ENCODE peak calls at places on chromosomes 13 and 19, in eight cellular contexts. E, O, C, F, G, U, Z and X are unnamed samples.

GRCh38 chr19:10290439-10290875 is 705 bp downstream of the ICAM5 start:
- DNase-seq in O (peak; percentile 79), E (no peak), G (no peak), F (no peak), U (no peak), Z (peak; percentile 34), C (no peak), X (no peak)

GRCh38 chr19:52936151-52936957 is 13.1 kb upstream of the ZNF888 start:
- DNase-seq in Z (no peak), U (no peak), F (no peak), E (no peak), G (no peak), C (no peak), O (no peak), X (peak; percentile 76)

GRCh38 chr19:21321134-21321533 is 8.1 kb downstream of the ZNF708 start:
- DNase-seq in G (no peak), Z (no peak), U (no peak), C (no peak), F (no peak), E (no peak), O (no peak), X (no peak)

GRCh38 chr19:4057913-4058695 is 8.6 kb downstream of the ZBTB7A start:
- DNase-seq in E (peak; percentile 97), U (peak; percentile 87), O (peak; percentile 97), Z (peak; percentile 77), F (peak; percentile 64), C (no peak), G (peak; percentile 79), X (peak; percentile 19)

GRCh38 chr19:29873024-29873800 is 61.4 kb downstream of the CCNE1 start:
- DNase-seq in E (peak; percentile 87), Z (peak; percentile 43), C (peak; percentile 56), F (peak; percentile 61), U (no peak), G (no peak), O (peak; percentile 83), X (no peak)

GRCh38 chr19:46390866-46391265 is 22.5 kb downstream of the CCDC8 start:
- DNase-seq in Z (no peak), U (no peak), E (peak; percentile 82), O (peak; percentile 68), C (no peak), G (no peak), F (no peak), X (no peak)

GRCh38 chr19:2150794-2151338 is 500 bp downstream of the AP3D1 start:
- DNase-seq in Z (no peak), O (peak; percentile 87), C (no peak), E (no peak), F (peak; percentile 26), G (no peak), U (peak; percentile 36), X (no peak)

GRCh38 chr19:35942235-35942634 is 6.1 kb downstream of the LRFN3 start:
- DNase-seq in O (peak; percentile 20), U (no peak), G (no peak), Z (no peak), F (no peak), E (peak; percentile 49), C (no peak), X (no peak)

GRCh38 chr13:45779901-45780300 is 71.7 kb downstream of the SIAH3 start:
- DNase-seq in G (no peak), U (no peak), Z (no peak), C (no peak), F (no peak), O (no peak), E (no peak), X (no peak)

GRCh38 chr13:25632166-25632888 is 260.6 kb downstream of the ATP8A2 start:
- DNase-seq in G (no peak), E (no peak), U (no peak), C (no peak), F (no peak), O (no peak), Z (no peak), X (no peak)

GRCh38 chr19:10718205-10719196 is 622 bp downstream of the DNM2 start:
- DNase-seq in F (peak; percentile 47), U (no peak), O (peak; percentile 87), G (peak; percentile 37), C (peak; percentile 39), Z (peak; percentile 52), E (peak; percentile 83), X (no peak)

GRCh38 chr13:59356607-59357006 is 807.1 kb downstream of the DIAPH3 start:
- DNase-seq in E (peak; percentile 78), C (no peak), G (peak; percentile 35), Z (no peak), F (no peak), O (peak; percentile 90), U (peak; percentile 18), X (no peak)

GRCh38 chr19:50649433-50650391 is at the start of gene C19orf81:
- DNase-seq in Z (peak; percentile 23), U (no peak), C (no peak), G (no peak), E (no peak), O (no peak), F (no peak), X (no peak)

GRCh38 chr19:43532962-43533545 is at the start of gene ZNF575:
- DNase-seq in E (peak; percentile 94), C (peak; percentile 67), F (peak; percentile 88), Z (peak; percentile 88), G (peak; percentile 96), O (peak; percentile 97), U (peak; percentile 86), X (no peak)

GRCh38 chr19:43534305-43534612 is 1.3 kb downstream of the ZNF575 start:
- DNase-seq in O (no peak), F (no peak), Z (no peak), C (no peak), G (no peak), E (no peak), U (no peak), X (no peak)

GRCh38 chr19:43534811-43535761 is 2.1 kb downstream of the ZNF575 start:
- DNase-seq in U (peak; percentile 60), F (peak; percentile 38), C (no peak), G (peak; percentile 56), O (peak; percentile 89), Z (peak; percentile 17), E (peak; percentile 93), X (no peak)

GRCh38 chr19:43532571-43532961 is 422 bp upstream of the ZNF575 start:
- DNase-seq in U (peak; percentile 55), E (peak; percentile 82), G (no peak), Z (no peak), O (peak; percentile 86), F (no peak), C (peak; percentile 25), X (no peak)

GRCh38 chr19:43533546-43534304 is 737 bp downstream of the ZNF575 start:
- DNase-seq in O (peak; percentile 100), G (peak; percentile 100), C (peak; percentile 91), F (peak; percentile 99), Z (peak; percentile 97), E (peak; percentile 99), U (peak; percentile 99), X (peak; percentile 89)
- H3K4me3 ChIP-seq in O (peak overlapping the region; percentile 90), G (peak overlapping the region; percentile 56), C (peak overlapping the region; percentile 70), F (peak overlapping the region; percentile 79), Z (peak overlapping the region; percentile 69), E (peak overlapping the region; percentile 54), U (peak overlapping the region; percentile 66), X (peak overlapping the region; percentile 64)

GRCh38 chr19:40344422-40344821 is 3.8 kb downstream of the C19orf47 start:
- DNase-seq in F (no peak), E (no peak), U (no peak), O (no peak), C (no peak), Z (no peak), G (no peak), X (no peak)
- H3K4me3 ChIP-seq in F (no peak overlapping the region), E (no peak overlapping the region), U (no peak overlapping the region), O (no peak overlapping the region), C (no peak overlapping the region), Z (no peak overlapping the region), G (no peak overlapping the region), X (no peak overlapping the region)

GRCh38 chr13:60369242-60369641 is 27.8 kb upstream of the TDRD3 start:
- DNase-seq in C (no peak), F (no peak), G (no peak), Z (peak; percentile 10), O (no peak), U (no peak), E (no peak), X (no peak)

GRCh38 chr13:60372141-60372540 is 24.9 kb upstream of the TDRD3 start:
- DNase-seq in Z (no peak), G (no peak), U (no peak), O (no peak), E (no peak), C (no peak), F (no peak), X (no peak)

GRCh38 chr13:60370343-60370742 is 26.7 kb upstream of the TDRD3 start:
- DNase-seq in F (peak; percentile 27), O (no peak), C (no peak), U (no peak), Z (no peak), E (no peak), G (no peak), X (no peak)
- H3K4me3 ChIP-seq in F (no peak overlapping the region), O (no peak overlapping the region), C (no peak overlapping the region), U (no peak overlapping the region), Z (no peak overlapping the region), E (no peak overlapping the region), G (no peak overlapping the region), X (no peak overlapping the region)

GRCh38 chr19:43766755-43767043 is 11.9 kb upstream of the SMG9 start:
- DNase-seq in E (no peak), O (no peak), U (no peak), F (no peak), Z (no peak), C (no peak), G (no peak), X (no peak)

GRCh38 chr19:43769256-43769655 is 11.5 kb downstream of the KCNN4 start:
- DNase-seq in F (no peak), U (no peak), E (no peak), Z (no peak), G (no peak), C (no peak), O (no peak), X (no peak)

GRCh38 chr19:43767316-43767715 is 12.6 kb upstream of the SMG9 start:
- DNase-seq in F (no peak), O (no peak), C (no peak), G (no peak), E (no peak), Z (no peak), U (no peak), X (no peak)

GRCh38 chr19:43767818-43768217 is 13.0 kb downstream of the KCNN4 start:
- DNase-seq in O (no peak), G (no peak), F (no peak), U (no peak), E (no peak), C (no peak), Z (no peak), X (no peak)

DNA sequence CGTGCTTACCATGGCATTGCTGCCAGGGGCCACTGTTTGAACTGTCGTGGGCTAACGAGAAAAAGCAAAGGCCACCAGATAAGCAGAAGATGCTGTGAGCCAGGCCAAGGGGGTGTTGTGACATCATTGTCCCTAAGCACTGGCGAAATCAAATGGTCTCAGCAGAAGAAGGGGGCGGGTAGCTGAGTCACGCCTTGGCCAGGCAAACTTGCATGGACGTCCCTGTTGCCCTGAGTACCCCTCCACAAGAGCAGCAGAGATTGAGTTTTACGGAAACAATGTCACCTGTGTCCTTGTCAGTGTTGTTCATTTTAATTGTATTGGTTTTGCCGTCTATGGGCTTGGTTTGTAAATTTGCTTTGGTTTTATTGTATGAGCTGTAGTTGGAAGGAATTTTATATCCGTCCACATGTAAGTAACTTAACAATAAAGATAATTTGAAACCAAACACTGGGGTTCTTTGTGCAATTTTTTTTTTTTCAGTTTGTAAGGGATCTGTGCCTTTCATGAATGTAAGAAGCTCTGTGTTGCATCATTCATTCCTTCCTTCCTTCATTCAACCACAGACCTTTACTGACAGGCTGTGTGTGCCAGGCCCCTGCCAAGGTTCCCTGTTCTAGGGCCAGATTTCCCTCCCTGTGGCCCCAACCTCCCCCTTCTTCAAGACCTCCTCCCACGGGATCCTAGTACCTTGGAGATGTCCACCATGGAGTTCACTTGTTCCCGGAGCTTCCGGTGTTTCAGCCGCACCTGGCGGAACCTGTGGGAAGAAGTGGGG is 12.3 kb downstream of the KCNN4 start:
- DNase-seq in C (no peak), F (no peak), E (no peak), U (no peak), Z (peak; percentile 43), G (no peak), O (peak; percentile 31), X (no peak)
- H3K4me3 ChIP-seq in C (no peak overlapping the region), F (no peak overlapping the region), E (no peak overlapping the region), U (no peak overlapping the region), Z (no peak overlapping the region), G (no peak overlapping the region), O (no peak overlapping the region), X (no peak overlapping the region)